ENCODE peak calls at places on chromosomes 7 and 10, in five cellular contexts. J is HCT116, N is HepG2, L is H1, M is K562. A is an unnamed sample.

GRCh38 chr7:34208878-34209621 is 303.7 kb downstream of the BMPER start:
- DNase-seq in M (no peak), N (no peak), L (no peak), J (no peak), A (no peak)

GRCh38 chr7:2116086-2116810 is 116.5 kb downstream of the MAD1L1 start:
- DNase-seq in L (no peak), J (peak; percentile 75), N (peak; percentile 35), M (no peak), A (no peak)

GRCh38 chr10:21523007-21523406 is 2.5 kb downstream of the SKIDA1 start:
- DNase-seq in J (no peak), N (no peak), L (no peak), M (no peak), A (no peak)

GRCh38 chr7:64541438-64542359 is 21.2 kb downstream of the ZNF680 start:
- DNase-seq in J (peak; percentile 55), N (no peak), L (no peak), M (peak; percentile 45), A (no peak)

GRCh38 chr7:7989133-7989984 is 20.8 kb downstream of the GLCCI1 start:
- DNase-seq in L (no peak), M (peak; percentile 43), N (no peak), J (no peak), A (no peak)

GRCh38 chr10:102509387-102509786 is 5.6 kb downstream of the SUFU start:
- DNase-seq in L (no peak), M (no peak), N (no peak), J (no peak), A (no peak)

GRCh38 chr10:30935078-30935477 is 96.6 kb downstream of the ZNF438 start:
- DNase-seq in N (no peak), L (no peak), J (no peak), M (no peak), A (no peak)

GRCh38 chr7:157818701-157819516 is 482.1 kb downstream of the DNAJB6 start:
- DNase-seq in N (no peak), L (no peak), J (no peak), M (no peak), A (no peak)

GRCh38 chr10:116183733-116184447 is 89.1 kb downstream of the GFRA1 start:
- DNase-seq in M (no peak), N (no peak), L (peak; percentile 10), J (no peak), A (no peak)

GRCh38 chr7:1341995-1342645 is 109.4 kb downstream of the UNCX start:
- DNase-seq in J (no peak), N (no peak), L (no peak), M (no peak), A (no peak)

GRCh38 chr7:96303686-96304443 is 18.0 kb downstream of the SLC25A13 start:
- DNase-seq in L (no peak), N (no peak), J (no peak), M (no peak), A (no peak)

GRCh38 chr7:20558963-20559716 is 56.3 kb upstream of the ABCB5 start:
- DNase-seq in L (no peak), M (no peak), N (no peak), J (no peak), A (no peak)

GRCh38 chr7:48179631-48180030 is 8.4 kb downstream of the ABCA13 start:
- DNase-seq in L (no peak), J (no peak), M (no peak), N (no peak), A (no peak)

GRCh38 chr10:70120417-70120816 is 12.2 kb downstream of the AIFM2 start:
- DNase-seq in M (no peak), L (no peak), J (no peak), N (no peak), A (no peak)

GRCh38 chr7:124996778-124997177 is 67.2 kb upstream of the POT1 start:
- DNase-seq in N (peak; percentile 9), L (peak; percentile 9), M (peak; percentile 43), J (no peak), A (no peak)

GRCh38 chr7:137909042-137909441 is 62.3 kb upstream of the DGKI start:
- DNase-seq in L (no peak), N (no peak), M (no peak), J (no peak), A (no peak)

GRCh38 chr7:1954366-1955004 is 278.3 kb downstream of the MAD1L1 start:
- DNase-seq in J (no peak), N (no peak), M (peak; percentile 9), L (no peak), A (no peak)

GRCh38 chr10:71433116-71433982 is 36.6 kb downstream of the CDH23 start:
- DNase-seq in M (no peak), J (no peak), N (no peak), L (no peak), A (no peak)

GRCh38 chr7:74657692-74658170 is at the start of gene GTF2I:
- DNase-seq in J (no peak), M (no peak), L (no peak), N (no peak), A (no peak)

GRCh38 chr10:59859570-59859969 is 46.8 kb downstream of the CCDC6 start:
- DNase-seq in J (no peak), L (no peak), N (no peak), M (no peak), A (no peak)

GRCh38 chr10:78184851-78185692 is 151.4 kb downstream of the RPS24 start:
- DNase-seq in M (no peak), N (no peak), L (no peak), J (no peak), A (no peak)

GRCh38 chr7:127578036-127578684 is 7.2 kb downstream of the GCC1 start:
- DNase-seq in N (peak; percentile 20), J (no peak), M (peak; percentile 20), L (no peak), A (no peak)

GRCh38 chr7:101959829-101960228 is 142.4 kb downstream of the CUX1 start:
- DNase-seq in L (no peak), N (no peak), J (no peak), M (no peak), A (no peak)

GRCh38 chr7:318476-319266 is 28.7 kb downstream of the FOXL3 start:
- DNase-seq in L (no peak), J (no peak), N (peak; percentile 88), M (no peak), A (no peak)

GRCh38 chr10:126849646-126850045 is 55.6 kb upstream of the DOCK1 start:
- DNase-seq in M (no peak), L (no peak), N (no peak), J (no peak), A (no peak)

GRCh38 chr7:134602921-134603394 is 43.7 kb upstream of the BPGM start:
- DNase-seq in L (no peak), M (no peak), N (peak; percentile 76), J (no peak), A (no peak)
- TF ChIP-seq ZNF274 in L (no peak), M (no peak), N (no peak), J (no peak), A (no peak)

DNA sequence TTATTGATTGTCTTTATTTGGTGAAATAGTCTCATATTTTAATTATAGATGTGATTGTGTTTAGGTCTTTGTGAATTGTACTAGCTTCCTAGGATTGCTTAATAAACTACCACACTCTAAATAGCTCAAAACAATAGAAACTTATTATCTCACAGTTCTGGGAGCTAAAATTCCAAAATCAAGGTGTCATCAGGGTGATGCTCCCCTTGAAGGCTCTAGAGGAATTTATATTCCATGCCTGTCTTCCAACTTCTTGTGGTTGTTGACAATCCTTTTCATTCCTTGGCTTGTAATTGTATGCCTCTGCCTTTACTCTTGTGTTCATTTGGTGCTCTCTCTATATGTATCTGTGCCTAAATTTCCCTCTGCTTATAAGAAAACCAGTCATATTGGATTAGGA is 155.3 kb upstream of the AKR1E2 start:
- DNase-seq in M (no peak), J (no peak), L (no peak), N (no peak), A (no peak)
- TF ChIP-seq ZNF274 in M (no peak), J (no peak), L (no peak), N (no peak), A (no peak)

GRCh38 chr7:91264924-91265681 is 870 bp downstream of the FZD1 start:
- DNase-seq in N (no peak), L (no peak), J (no peak), M (peak; percentile 18), A (peak; percentile 32)
- TF ChIP-seq ZNF274 in N (no peak), L (no peak), J (no peak), M (no peak), A (no peak)

GRCh38 chr7:24709585-24710360 is 47.5 kb downstream of the GSDME start:
- DNase-seq in J (no peak), N (no peak), L (no peak), M (no peak), A (no peak)
- TF ChIP-seq ZNF274 in J (no peak), N (no peak), L (no peak), M (no peak), A (no peak)

GRCh38 chr7:19107392-19108147 is 9.9 kb downstream of the TWIST1 start:
- DNase-seq in M (no peak), N (no peak), J (no peak), L (no peak), A (peak; percentile 46)
- TF ChIP-seq ZNF274 in M (no peak), N (no peak), J (no peak), L (no peak), A (no peak)

GRCh38 chr7:75772081-75773077 is at the start of gene CCL26:
- DNase-seq in N (peak; percentile 71), M (peak; percentile 85), L (no peak), J (no peak), A (no peak)

DNA sequence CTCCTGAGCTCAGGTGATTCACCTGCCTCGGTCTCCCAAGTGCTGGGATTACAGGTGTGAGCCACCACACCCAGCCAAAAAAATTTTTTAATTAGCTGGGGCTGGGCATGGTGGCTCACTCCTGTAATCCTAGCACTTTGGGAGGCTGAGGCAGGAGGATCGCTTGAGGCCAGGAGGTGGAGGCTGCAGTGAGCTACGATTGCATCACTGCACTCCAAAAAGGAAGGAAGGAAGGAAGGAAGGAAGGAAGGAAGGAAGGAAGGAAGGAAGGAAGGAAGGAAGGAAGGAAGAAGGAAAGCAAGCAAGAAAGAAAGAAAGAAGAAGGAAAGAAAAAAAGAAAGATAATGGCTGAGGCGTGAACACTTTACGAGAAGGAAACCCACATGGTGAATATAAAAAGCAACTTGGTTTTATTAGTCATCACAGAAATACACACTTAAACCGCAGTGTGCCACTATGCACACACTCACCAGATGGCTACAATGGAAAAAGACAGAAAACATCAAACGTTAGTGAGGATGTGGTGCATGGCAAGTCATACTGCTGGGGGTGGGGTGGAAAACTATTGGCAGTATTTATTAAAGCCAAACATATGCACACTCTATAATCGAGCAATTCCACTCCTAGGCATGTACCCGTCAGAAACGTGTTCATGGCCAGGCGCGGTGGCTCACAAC is 4.4 kb upstream of the CCL26 start:
- DNase-seq in M (no peak), L (no peak), N (no peak), J (no peak), A (no peak)
- TF ChIP-seq ZNF274 in M (no peak), L (no peak), N (no peak), J (no peak), A (no peak)

GRCh38 chr10:124621637-124622036 is 122.5 kb downstream of the FAM53B start:
- DNase-seq in L (no peak), J (no peak), M (no peak), N (no peak), A (no peak)
- TF ChIP-seq ZNF274 in L (no peak), J (no peak), M (no peak), N (no peak), A (no peak)

A was measured in NT2/D1.